ENCODE peak calls at places on chromosomes 16 and 17, in five cellular contexts. Y is GM12891, C is H1, W is HepG2, P is K562. Z is an unnamed sample.

GRCh38 chr17:78748730-78749317 is 33.2 kb downstream of the CYTH1 start:
- DNase-seq in Y (no peak), C (no peak), W (peak), P (peak), Z (no peak)

GRCh38 chr16:66844342-66845079 is at the start of gene CA7:
- DNase-seq in Y (no peak), C (peak), W (no peak), P (peak), Z (no peak)

GRCh38 chr16:50593410-50594139 is 45.4 kb downstream of the NKD1 start:
- DNase-seq in Y (no peak), C (peak), W (no peak), P (peak), Z (no peak)

GRCh38 chr17:75268931-75269330 is 2.1 kb downstream of the MIF4GD start:
- DNase-seq in Y (no peak), C (no peak), W (no peak), P (no peak), Z (no peak)

GRCh38 chr17:65307366-65308316 is 170.5 kb downstream of the RGS9 start:
- DNase-seq in Y (no peak), C (no peak), W (no peak), P (no peak), Z (no peak)

GRCh38 chr17:83036193-83036592 is 43.2 kb upstream of the METRNL start:
- DNase-seq in Y (no peak), C (no peak), W (no peak), P (no peak), Z (no peak)

GRCh38 chr17:74823176-74823495 is 36.5 kb downstream of the GRIN2C start:
- DNase-seq in Y (no peak), C (no peak), W (no peak), P (no peak), Z (no peak)

GRCh38 chr17:64780096-64781012 is 118.2 kb upstream of the SMURF2 start:
- DNase-seq in Y (peak), C (peak), W (no peak), P (no peak), Z (peak)

GRCh38 chr17:64028874-64029464 is 8.5 kb upstream of the ICAM2 start:
- DNase-seq in Y (peak), C (peak), W (peak), P (peak), Z (no peak)

GRCh38 chr17:78764871-78765270 is 17.2 kb downstream of the CYTH1 start:
- DNase-seq in Y (no peak), C (no peak), W (no peak), P (no peak), Z (no peak)

GRCh38 chr17:36597229-36597628 is 4.2 kb upstream of the MRM1 start:
- DNase-seq in Y (no peak), C (no peak), W (no peak), P (peak), Z (no peak)

GRCh38 chr16:4790871-4791270 is 2.7 kb upstream of the SEPTIN12 start:
- DNase-seq in Y (no peak), C (no peak), W (no peak), P (no peak), Z (no peak)

GRCh38 chr17:80361495-80362220 is 53.3 kb upstream of the ENDOV start:
- DNase-seq in Y (no peak), C (peak), W (no peak), P (peak), Z (no peak)

GRCh38 chr17:17139972-17140589 is 66.1 kb downstream of the PLD6 start:
- DNase-seq in Y (no peak), C (no peak), W (no peak), P (no peak), Z (no peak)

GRCh38 chr17:28570716-28571254 is 539 bp downstream of the PIGS start:
- DNase-seq in Y (peak), C (peak), W (peak), P (peak), Z (peak)

GRCh38 chr16:59169168-59169567 is 435.1 kb upstream of the GOT2 start:
- DNase-seq in Y (no peak), C (no peak), W (no peak), P (no peak), Z (no peak)

GRCh38 chr17:80877095-80877828 is 114.4 kb upstream of the CHMP6 start:
- DNase-seq in Y (peak), C (no peak), W (no peak), P (no peak), Z (peak)

GRCh38 chr16:58021661-58022551 is 3.6 kb upstream of the MMP15 start:
- DNase-seq in Y (no peak), C (no peak), W (no peak), P (no peak), Z (no peak)

GRCh38 chr17:81285179-81285878 is 9.8 kb downstream of the SLC38A10 start:
- DNase-seq in Y (peak), C (no peak), W (no peak), P (peak), Z (peak)

GRCh38 chr16:10547708-10548107 is 32.7 kb downstream of the EMP2 start:
- DNase-seq in Y (no peak), C (no peak), W (no peak), P (no peak), Z (no peak)

GRCh38 chr16:59684911-59685310 is 950.8 kb upstream of the GOT2 start:
- DNase-seq in Y (no peak), C (no peak), W (no peak), P (no peak), Z (no peak)

GRCh38 chr17:29133146-29133713 is 47.0 kb downstream of the MYO18A start:
- DNase-seq in Y (no peak), C (no peak), W (no peak), P (peak), Z (no peak)

GRCh38 chr17:79019631-79020584 is 4.1 kb upstream of the C1QTNF1 start:
- DNase-seq in Y (no peak), C (no peak), W (peak), P (peak), Z (peak)

GRCh38 chr17:30964878-30965277 is 6.0 kb upstream of the RNF135 start:
- DNase-seq in Y (no peak), C (no peak), W (no peak), P (no peak), Z (no peak)

GRCh38 chr17:79739148-79740062 is 8.7 kb downstream of the ENPP7 start:
- DNase-seq in Y (no peak), C (no peak), W (peak), P (no peak), Z (no peak)

GRCh38 chr16:88983771-88984687 is 7.0 kb upstream of the CBFA2T3 start:
- DNase-seq in Y (peak), C (no peak), W (no peak), P (no peak), Z (no peak)

GRCh38 chr17:67506966-67507365 is 129.9 kb downstream of the PITPNC1 start:
- DNase-seq in Y (no peak), C (no peak), W (no peak), P (no peak), Z (no peak)

GRCh38 chr17:4605826-4606225 is 21.5 kb downstream of the SMTNL2 start:
- DNase-seq in Y (peak), C (no peak), W (no peak), P (no peak), Z (no peak)

GRCh38 chr16:48053346-48053745 is 102.4 kb downstream of the ABCC12 start:
- DNase-seq in Y (no peak), C (peak), W (no peak), P (no peak), Z (no peak)

GRCh38 chr17:30323895-30324319 is 9.9 kb downstream of the TMIGD1 start:
- DNase-seq in Y (no peak), C (no peak), W (no peak), P (peak), Z (no peak)

GRCh38 chr17:36511216-36511615 is 23.5 kb downstream of the MYO19 start:
- DNase-seq in Y (no peak), C (no peak), W (no peak), P (no peak), Z (no peak)

GRCh38 chr17:2089021-2089422 is 34.1 kb downstream of the HIC1 start:
- DNase-seq in Y (no peak), C (no peak), W (no peak), P (peak), Z (no peak)
- TF ChIP-seq TAF1 in Y (no peak), C (no peak), W (no peak), P (no peak), Z (no peak)

DNA sequence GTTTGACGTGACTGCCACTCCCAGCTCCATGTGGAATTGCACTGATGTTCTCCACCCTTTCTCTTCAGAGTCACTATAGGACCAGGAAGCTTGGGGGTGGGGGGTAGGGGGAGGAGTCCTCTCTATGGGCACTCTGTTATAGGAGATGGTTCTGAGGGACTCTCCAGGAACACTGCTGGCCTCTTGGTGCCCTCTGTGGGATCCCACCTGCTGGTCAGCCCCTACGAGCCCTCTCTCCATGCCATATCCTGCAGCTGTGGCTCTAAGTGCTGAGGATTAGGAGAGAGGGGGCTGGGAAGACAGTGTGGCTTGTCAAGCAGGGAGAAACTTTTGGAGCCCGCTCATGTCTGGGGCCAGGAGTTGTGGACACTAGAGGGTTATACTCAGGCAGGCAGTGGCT is 3.7 kb upstream of the NGFR start:
- DNase-seq in Y (no peak), C (no peak), W (no peak), P (no peak), Z (no peak)
- TF ChIP-seq POLR2A in Y (no peak), C (no peak), W (no peak), P (no peak), Z (no peak)

GRCh38 chr17:45296003-45296832 is 20.6 kb downstream of the MAP3K14 start:
- DNase-seq in Y (no peak), C (no peak), W (no peak), P (no peak), Z (no peak)
- TF ChIP-seq TAF1 in Y (no peak), C (no peak), W (no peak), P (no peak), Z (no peak)

GRCh38 chr16:78099372-78100161 is at the start of gene WWOX:
- DNase-seq in Y (peak), C (peak), W (peak), P (peak), Z (peak)
- TF ChIP-seq POLR2A in Y (peak), C (peak), W (peak), P (peak), Z (peak)

GRCh38 chr17:7884581-7885356 is 3.8 kb upstream of the CHD3 start:
- DNase-seq in Y (no peak), C (no peak), W (no peak), P (peak), Z (no peak)
- TF ChIP-seq TAF1 in Y (no peak), C (no peak), W (no peak), P (no peak), Z (no peak)

DNA sequence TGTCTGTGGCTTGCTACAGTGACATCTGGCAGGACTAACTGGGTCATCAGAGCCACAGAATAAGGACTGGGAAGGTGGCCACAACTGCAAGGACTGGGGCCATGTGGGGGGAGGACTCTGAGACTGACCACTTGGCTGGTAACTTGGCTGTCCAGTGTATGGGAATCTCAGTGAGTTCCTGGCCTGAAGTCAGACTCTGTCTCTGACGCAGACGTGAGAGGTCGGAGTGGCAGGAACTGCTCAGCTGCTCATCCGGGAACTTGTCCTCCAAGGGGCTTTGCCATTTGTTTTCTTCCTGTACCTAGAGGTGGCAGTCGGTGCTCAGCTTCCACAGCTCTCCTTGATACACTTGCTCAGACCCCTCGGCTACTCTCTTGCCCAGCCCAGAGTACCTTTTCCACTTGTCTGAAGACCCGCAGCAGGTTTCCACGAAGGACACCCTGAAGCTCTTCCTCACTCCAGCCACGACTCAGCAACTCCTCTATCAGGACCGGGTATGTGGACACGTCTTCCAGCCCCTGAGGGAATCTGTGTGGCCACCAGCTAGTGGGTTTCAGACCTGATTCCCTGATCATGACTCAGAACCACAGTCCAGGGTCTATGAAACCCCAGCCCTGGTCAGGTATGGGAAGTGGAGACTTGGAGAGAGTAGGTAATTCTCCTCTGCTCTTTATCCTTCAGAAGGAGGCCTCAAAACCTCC is 7.3 kb upstream of the DPEP3 start:
- DNase-seq in Y (no peak), C (no peak), W (peak), P (no peak), Z (no peak)
- TF ChIP-seq POLR2A in Y (no peak), C (no peak), W (peak), P (no peak), Z (no peak)

GRCh38 chr17:38569701-38570512 is 35.8 kb downstream of the SRCIN1 start:
- DNase-seq in Y (no peak), C (no peak), W (no peak), P (no peak), Z (no peak)
- TF ChIP-seq TAF1 in Y (no peak), C (no peak), W (no peak), P (no peak), Z (no peak)

Z was measured in GM12892.